ENCODE peak calls at places on chromosomes 16 and 17, in five cellular contexts. L is A549, H is fibroblast of the aortic adventitia, S is fibroblast of villous mesenchyme, K is psoas muscle. J is an unnamed sample.

GRCh38 chr16:3145660-3146059 is 10.8 kb downstream of the ZNF213 start:
- DNase-seq in K (peak; percentile 17), H (no peak), L (no peak), S (no peak), J (no peak)

GRCh38 chr17:68310141-68310540 is 18.8 kb downstream of the ARSG start:
- DNase-seq in L (no peak), H (no peak), K (no peak), S (peak; percentile 43), J (no peak)

GRCh38 chr16:81641403-81642106 is 137.5 kb upstream of the PLCG2 start:
- DNase-seq in L (no peak), H (no peak), K (no peak), S (no peak), J (no peak)

GRCh38 chr17:69961488-69962145 is 113.4 kb upstream of the KCNJ16 start:
- DNase-seq in S (no peak), K (no peak), L (no peak), H (peak; percentile 11), J (no peak)

GRCh38 chr16:49986351-49987124 is 38.5 kb upstream of the CNEP1R1 start:
- DNase-seq in K (no peak), S (no peak), H (peak; percentile 75), L (no peak), J (no peak)

GRCh38 chr16:69444873-69445517 is 20.6 kb downstream of the CYB5B start:
- DNase-seq in K (no peak), S (peak; percentile 71), L (no peak), H (peak; percentile 51), J (no peak)

GRCh38 chr17:49997773-49998703 is 3.0 kb upstream of the DLX3 start:
- DNase-seq in L (peak; percentile 92), H (peak; percentile 87), S (peak; percentile 84), K (peak; percentile 70), J (peak; percentile 73)

GRCh38 chr16:83315271-83315670 is 492.5 kb upstream of the HSBP1 start:
- DNase-seq in K (no peak), S (no peak), H (no peak), L (no peak), J (peak; percentile 13)

GRCh38 chr16:70267516-70267915 is 15.8 kb upstream of the EXOSC6 start:
- DNase-seq in K (no peak), L (peak; percentile 67), H (peak; percentile 50), S (peak; percentile 53), J (peak; percentile 43)

GRCh38 chr17:48472485-48473281 is 42.7 kb upstream of the SKAP1 start:
- DNase-seq in S (peak; percentile 90), L (peak; percentile 32), K (no peak), H (peak; percentile 52), J (peak; percentile 77)

GRCh38 chr16:51134269-51134812 is 16.7 kb downstream of the SALL1 start:
- DNase-seq in L (no peak), K (no peak), H (no peak), S (no peak), J (no peak)

GRCh38 chr16:11356573-11357331 is 11.5 kb downstream of the RMI2 start:
- DNase-seq in H (peak; percentile 52), S (peak; percentile 77), K (peak; percentile 68), L (peak; percentile 58), J (peak; percentile 36)

GRCh38 chr17:44203731-44204452 is 4.2 kb upstream of the ATXN7L3 start:
- DNase-seq in S (peak; percentile 64), K (no peak), H (peak; percentile 71), L (peak; percentile 76), J (peak; percentile 33)

GRCh38 chr17:36721560-36722120 is 120.3 kb downstream of the MRM1 start:
- DNase-seq in H (peak; percentile 4), K (no peak), S (no peak), L (no peak), J (no peak)

GRCh38 chr17:7893226-7893880 is 4.8 kb downstream of the CHD3 start:
- DNase-seq in L (no peak), H (no peak), K (no peak), S (no peak), J (no peak)

GRCh38 chr17:42107597-42108576 is 4.6 kb downstream of the DHX58 start:
- DNase-seq in H (no peak), K (peak; percentile 78), S (peak; percentile 11), L (peak; percentile 76), J (no peak)

GRCh38 chr16:85390511-85391174 is 222.5 kb upstream of the GSE1 start:
- DNase-seq in L (peak; percentile 87), K (peak; percentile 88), S (peak; percentile 98), H (peak; percentile 93), J (peak; percentile 92)

GRCh38 chr17:61583242-61583641 is 7.8 kb downstream of the NACA2 start:
- DNase-seq in H (peak; percentile 56), S (peak; percentile 68), K (no peak), L (peak; percentile 79), J (peak; percentile 75)
- TF ChIP-seq CTCF in H (peak; percentile 21), S (peak; percentile 47), K (no peak), L (peak; percentile 72), J (peak; percentile 77)

GRCh38 chr17:55527520-55528118 is 16.4 kb upstream of the SMIM36 start:
- DNase-seq in K (no peak), S (peak; percentile 74), H (peak; percentile 85), L (peak; percentile 71), J (peak; percentile 58)
- TF ChIP-seq CTCF in K (peak; percentile 70), S (peak; percentile 73), H (peak; percentile 83), L (peak; percentile 96), J (peak; percentile 79)

GRCh38 chr16:67396159-67396774 is 3.0 kb upstream of the TPPP3 start:
- DNase-seq in H (peak; percentile 50), S (peak; percentile 77), K (peak; percentile 81), L (peak; percentile 84), J (peak; percentile 94)
- TF ChIP-seq CTCF in H (no peak), S (no peak), K (no peak), L (no peak), J (no peak)

DNA sequence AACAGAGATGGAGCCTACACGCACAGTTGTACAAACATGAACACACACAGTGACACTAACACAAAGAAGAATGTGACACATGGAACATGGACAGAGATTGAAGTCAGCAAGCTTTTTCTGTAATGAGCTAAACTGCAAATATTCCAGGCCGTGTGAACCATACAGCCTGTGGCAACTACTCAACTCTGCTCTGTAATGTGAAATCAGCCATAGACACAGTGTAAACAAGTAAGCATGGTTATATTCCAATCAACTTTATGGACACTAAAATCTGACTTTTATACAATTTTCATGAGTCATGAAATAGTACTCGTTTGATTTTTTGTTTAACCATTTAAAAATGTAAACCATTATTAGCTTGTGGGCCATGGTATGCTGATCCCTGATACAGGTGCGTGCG is 120.2 kb downstream of the SMG6 start:
- DNase-seq in H (no peak), K (no peak), S (peak; percentile 89), L (no peak), J (no peak)
- TF ChIP-seq CTCF in H (no peak), K (no peak), S (no peak), L (no peak), J (no peak)

J was measured in HFFc6.